ENCODE peak calls at places on chromosomes 4 and X, in four cellular contexts. Q is GM12878, T is K562, V is HL-60. B is an unnamed sample.
A peak's percentile ranks its signal among the peaks of the same experiment; 100 is the strongest.

GRCh38 chr4:89482248-89482647 is 174.6 kb upstream of the GPRIN3 start:
- DNase-seq in V (peak; percentile 16), Q (no peak), T (peak; percentile 25), B (no peak)

GRCh38 chrX:23904096-23904495 is 3.6 kb downstream of the APOO start:
- DNase-seq in V (no peak), Q (no peak), T (no peak), B (no peak)

GRCh38 chrX:9379697-9380551 is 84.9 kb upstream of the TBL1X start:
- DNase-seq in Q (no peak), V (no peak), T (no peak), B (no peak)

GRCh38 chr4:17336524-17336941 is 175.4 kb downstream of the QDPR start:
- DNase-seq in Q (peak; percentile 93), T (no peak), V (no peak), B (no peak)

GRCh38 chr4:5398056-5398455 is 310.3 kb downstream of the EVC2 start:
- DNase-seq in Q (no peak), T (no peak), V (no peak), B (no peak)

GRCh38 chrX:153723351-153724251 is 586 bp downstream of the BCAP31 start:
- DNase-seq in V (peak; percentile 29), Q (no peak), T (peak; percentile 74), B (peak; percentile 54)

GRCh38 chr4:86608757-86609375 is 14.8 kb downstream of the PTPN13 start:
- DNase-seq in V (no peak), T (no peak), Q (no peak), B (no peak)

GRCh38 chr4:7037425-7037824 is 5.7 kb upstream of the TADA2B start:
- DNase-seq in T (no peak), Q (no peak), V (no peak), B (no peak)

GRCh38 chr4:186554485-186554884 is 882 bp downstream of the MTNR1A start:
- DNase-seq in V (no peak), T (peak; percentile 42), Q (no peak), B (no peak)

GRCh38 chrX:20378291-20378920 is 111.7 kb upstream of the RPS6KA3 start:
- DNase-seq in T (no peak), V (no peak), Q (peak; percentile 12), B (no peak)

GRCh38 chr4:140875751-140876389 is 119.7 kb upstream of the TBC1D9 start:
- DNase-seq in V (no peak), Q (no peak), T (no peak), B (no peak)

DNA sequence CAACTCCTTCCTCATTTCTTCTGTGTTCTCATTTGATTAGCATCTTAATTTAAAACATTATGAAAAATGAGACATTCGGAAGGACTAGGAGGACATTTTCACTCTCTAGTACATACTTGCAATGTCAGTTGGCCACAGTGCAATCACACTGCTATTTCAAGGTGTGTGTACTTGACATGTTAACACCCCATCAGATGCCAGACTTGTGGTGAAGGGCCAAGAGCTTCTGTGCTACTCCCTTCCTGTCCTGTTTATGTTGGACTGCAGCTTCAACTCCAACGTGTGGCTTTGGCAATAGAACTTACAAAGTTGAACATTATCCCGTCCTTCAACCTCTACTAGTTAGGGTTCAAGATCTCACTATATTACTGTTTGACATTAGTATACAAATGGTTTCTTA is 221.0 kb downstream of the PALLD start:
- DNase-seq in T (no peak), Q (no peak), V (no peak), B (no peak)
- TF ChIP-seq POLR2AphosphoS5 in T (no peak), Q (no peak), V (no peak), B (no peak)

GRCh38 chr4:23741586-23742240 is 148.1 kb downstream of the PPARGC1A start:
- DNase-seq in V (no peak), T (no peak), Q (no peak), B (no peak)

GRCh38 chr4:23733911-23734458 is 155.9 kb downstream of the PPARGC1A start:
- DNase-seq in T (no peak), V (no peak), Q (peak; percentile 1), B (no peak)

GRCh38 chr4:23733476-23733875 is 156.4 kb downstream of the PPARGC1A start:
- DNase-seq in V (no peak), Q (no peak), T (no peak), B (no peak)

GRCh38 chr4:23736466-23736865 is 153.4 kb downstream of the PPARGC1A start:
- DNase-seq in V (no peak), Q (no peak), T (no peak), B (no peak)

DNA sequence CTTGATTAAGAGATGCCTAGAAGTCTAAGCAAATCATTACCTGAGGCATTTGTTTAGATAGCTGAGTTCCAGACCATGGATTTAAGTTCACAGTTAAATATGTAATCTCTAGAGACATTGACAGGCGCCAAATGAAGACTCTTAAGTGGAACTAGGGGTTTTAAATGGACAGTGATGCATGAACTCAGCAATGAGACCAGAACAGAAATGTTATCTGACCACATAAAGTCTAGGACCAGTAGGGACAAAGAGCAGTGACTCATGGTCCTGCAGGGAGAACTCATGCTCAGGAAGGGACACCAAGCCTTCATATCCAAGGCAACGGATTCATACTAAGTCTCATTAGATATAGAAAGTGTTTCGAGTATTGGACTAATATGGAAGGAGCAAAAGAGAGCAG is 152.3 kb downstream of the PPARGC1A start:
- DNase-seq in V (no peak), Q (no peak), T (no peak), B (no peak)
- TF ChIP-seq SPI1 in V (no peak), Q (no peak), T (no peak), B (no peak)

GRCh38 chrX:129956765-129957164 is 25.7 kb upstream of the BCORL1 start:
- DNase-seq in V (no peak), T (no peak), Q (no peak), B (no peak)

GRCh38 chrX:129958814-129959492 is 23.5 kb upstream of the BCORL1 start:
- DNase-seq in T (no peak), Q (no peak), V (no peak), B (no peak)

GRCh38 chrX:129956145-129956544 is 26.3 kb upstream of the BCORL1 start:
- DNase-seq in T (no peak), V (no peak), Q (no peak), B (no peak)

GRCh38 chrX:129955682-129956081 is 26.8 kb upstream of the BCORL1 start:
- DNase-seq in T (no peak), V (no peak), Q (no peak), B (no peak)

GRCh38 chrX:129957241-129958099 is 25.0 kb upstream of the BCORL1 start:
- DNase-seq in T (peak; percentile 90), V (peak; percentile 84), Q (peak; percentile 34), B (no peak)
- TF ChIP-seq POLR2AphosphoS5 in T (peak; percentile 64), V (peak; percentile 69), Q (peak; percentile 61), B (no peak)

DNA sequence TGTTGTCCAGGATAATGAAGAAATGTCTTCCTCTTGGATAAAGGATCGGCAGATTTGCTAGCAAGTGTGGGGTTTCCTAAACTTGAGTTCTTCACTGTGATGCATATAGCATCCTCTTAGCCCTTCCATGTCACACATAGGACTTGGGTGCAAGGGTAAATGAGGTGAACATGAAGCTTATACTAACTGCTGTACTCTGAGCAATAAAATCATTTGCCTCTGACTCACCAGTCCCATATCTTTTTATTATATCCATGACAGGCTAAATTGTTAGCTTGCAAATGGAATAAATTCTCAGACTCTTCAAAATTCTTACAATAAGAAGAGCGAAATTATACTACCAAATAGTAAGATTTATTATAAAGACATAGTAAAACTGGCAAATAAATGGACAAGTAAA is 14.7 kb upstream of the TBC1D1 start:
- DNase-seq in V (no peak), T (no peak), Q (no peak), B (no peak)
- TF ChIP-seq SPI1 in V (no peak), T (no peak), Q (no peak), B (no peak)

GRCh38 chrX:56817179-56817578 is 88.1 kb downstream of the NBDY start:
- DNase-seq in V (no peak), Q (no peak), T (no peak), B (no peak)

GRCh38 chrX:56811599-56811998 is 82.6 kb downstream of the NBDY start:
- DNase-seq in V (no peak), T (no peak), Q (no peak), B (no peak)

GRCh38 chrX:56812515-56813105 is 83.6 kb downstream of the NBDY start:
- DNase-seq in T (no peak), Q (peak; percentile 56), V (no peak), B (no peak)

DNA sequence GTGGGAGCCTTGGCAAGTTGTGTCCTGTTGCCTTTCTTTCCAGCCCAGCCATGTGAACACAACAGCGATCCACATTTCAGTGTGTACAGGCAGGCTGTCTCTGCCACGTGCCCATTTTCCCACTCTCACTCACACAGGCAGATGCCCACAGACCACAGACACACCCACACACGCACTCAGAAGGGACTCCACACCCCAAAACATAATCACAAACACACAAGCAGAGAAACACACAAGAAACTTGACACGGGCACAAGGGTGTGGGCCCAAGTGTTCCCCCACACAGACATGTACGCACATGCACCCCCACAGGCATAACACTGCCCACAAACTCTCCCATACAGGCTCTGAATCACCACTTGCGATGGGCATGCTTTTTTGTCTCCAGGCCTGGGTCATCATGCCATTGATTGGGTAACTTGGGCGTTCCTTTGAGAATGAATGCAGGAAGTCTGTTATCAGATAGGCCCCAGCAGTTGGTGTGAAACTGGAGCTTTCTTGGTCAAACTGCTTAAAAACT is 84.3 kb downstream of the NBDY start:
- DNase-seq in T (peak; percentile 46), V (peak; percentile 62), Q (no peak), B (no peak)
- TF ChIP-seq POLR2AphosphoS5 in T (no peak), V (no peak), Q (no peak), B (no peak)

GRCh38 chrX:10483191-10483808 is 137.1 kb downstream of the MID1 start:
- DNase-seq in V (no peak), T (no peak), Q (no peak), B (no peak)

GRCh38 chrX:10479508-10479907 is 140.9 kb downstream of the MID1 start:
- DNase-seq in T (no peak), V (no peak), Q (no peak), B (no peak)

GRCh38 chrX:10482708-10483107 is 137.7 kb downstream of the MID1 start:
- DNase-seq in V (no peak), Q (no peak), T (no peak), B (no peak)

GRCh38 chrX:10484683-10485247 is 135.6 kb downstream of the MID1 start:
- DNase-seq in V (no peak), T (no peak), Q (no peak), B (no peak)

GRCh38 chrX:10482262-10482661 is 138.1 kb downstream of the MID1 start:
- DNase-seq in V (no peak), T (no peak), Q (no peak), B (no peak)
- TF ChIP-seq SPI1 in V (no peak), T (no peak), Q (no peak), B (no peak)

GRCh38 chr4:137825505-137825904 is 293.2 kb upstream of the PCDH18 start:
- DNase-seq in V (no peak), T (no peak), Q (no peak), B (no peak)
- TF ChIP-seq POLR2AphosphoS5 in V (no peak), T (no peak), Q (no peak), B (no peak)